ENCODE peak calls at places on chromosomes 1 and 21, in seven cellular contexts. One of them, this sample, is unnamed.

GRCh38 chr1:91623020-91623419 is 122.4 kb downstream of the CDC7 start:
- DNase-seq in NCI-H345: no peak
- DNase-seq in activated CD8-positive, alpha-beta memory T cell treated with anti-CD3 and anti-CD28 coated beads, Interleukin-2, amount 50 U/mL, for 48 hours: no peak
- DNase-seq in coronary artery: no peak
- DNase-seq in neural crest cell: no peak
- DNase-seq in pancreas: no peak
- DNase-seq in amygdala: no peak
- DNase-seq in this sample: no peak

GRCh38 chr1:241519308-241520079 is at the start of gene FH:
- DNase-seq in pancreas: peak; percentile 95
- DNase-seq in amygdala: peak; percentile 94
- DNase-seq in neural crest cell: peak; percentile 85
- DNase-seq in coronary artery: peak; percentile 98
- DNase-seq in activated CD8-positive, alpha-beta memory T cell treated with anti-CD3 and anti-CD28 coated beads, Interleukin-2, amount 50 U/mL, for 48 hours: peak; percentile 91
- DNase-seq in NCI-H345: peak; percentile 99
- DNase-seq in this sample: peak; percentile 98

GRCh38 chr1:150576794-150577556 is 2.4 kb downstream of the MCL1 start:
- DNase-seq in NCI-H345: no peak
- DNase-seq in activated CD8-positive, alpha-beta memory T cell treated with anti-CD3 and anti-CD28 coated beads, Interleukin-2, amount 50 U/mL, for 48 hours: no peak
- DNase-seq in pancreas: no peak
- DNase-seq in neural crest cell: no peak
- DNase-seq in amygdala: no peak
- DNase-seq in coronary artery: no peak
- DNase-seq in this sample: no peak

GRCh38 chr1:243933495-243933894 is 83.5 kb upstream of the AKT3 start:
- DNase-seq in coronary artery: no peak
- DNase-seq in NCI-H345: no peak
- DNase-seq in neural crest cell: no peak
- DNase-seq in activated CD8-positive, alpha-beta memory T cell treated with anti-CD3 and anti-CD28 coated beads, Interleukin-2, amount 50 U/mL, for 48 hours: no peak
- DNase-seq in amygdala: no peak
- DNase-seq in pancreas: no peak
- DNase-seq in this sample: no peak

GRCh38 chr1:114319480-114319879 is 165.8 kb upstream of the SYT6 start:
- DNase-seq in pancreas: no peak
- DNase-seq in coronary artery: no peak
- DNase-seq in activated CD8-positive, alpha-beta memory T cell treated with anti-CD3 and anti-CD28 coated beads, Interleukin-2, amount 50 U/mL, for 48 hours: no peak
- DNase-seq in NCI-H345: no peak
- DNase-seq in amygdala: no peak
- DNase-seq in neural crest cell: no peak
- DNase-seq in this sample: no peak

GRCh38 chr1:71046891-71047634 is 553 bp downstream of the PTGER3 start:
- DNase-seq in activated CD8-positive, alpha-beta memory T cell treated with anti-CD3 and anti-CD28 coated beads, Interleukin-2, amount 50 U/mL, for 48 hours: peak; percentile 61
- DNase-seq in neural crest cell: no peak
- DNase-seq in amygdala: no peak
- DNase-seq in NCI-H345: peak; percentile 38
- DNase-seq in pancreas: peak; percentile 80
- DNase-seq in coronary artery: no peak
- DNase-seq in this sample: no peak

GRCh38 chr1:202713110-202713509 is 2.9 kb upstream of the SYT2 start:
- DNase-seq in coronary artery: no peak
- DNase-seq in neural crest cell: no peak
- DNase-seq in activated CD8-positive, alpha-beta memory T cell treated with anti-CD3 and anti-CD28 coated beads, Interleukin-2, amount 50 U/mL, for 48 hours: no peak
- DNase-seq in pancreas: no peak
- DNase-seq in NCI-H345: peak; percentile 69
- DNase-seq in amygdala: no peak
- DNase-seq in this sample: no peak

GRCh38 chr1:61424382-61424781 is 300.6 kb downstream of the TM2D1 start:
- DNase-seq in pancreas: no peak
- DNase-seq in coronary artery: no peak
- DNase-seq in amygdala: no peak
- DNase-seq in activated CD8-positive, alpha-beta memory T cell treated with anti-CD3 and anti-CD28 coated beads, Interleukin-2, amount 50 U/mL, for 48 hours: no peak
- DNase-seq in NCI-H345: no peak
- DNase-seq in neural crest cell: no peak
- DNase-seq in this sample: no peak

GRCh38 chr1:33338495-33339211 is 17.8 kb upstream of the A3GALT2 start:
- DNase-seq in amygdala: no peak
- DNase-seq in NCI-H345: no peak
- DNase-seq in pancreas: no peak
- DNase-seq in neural crest cell: peak; percentile 27
- DNase-seq in coronary artery: peak; percentile 93
- DNase-seq in activated CD8-positive, alpha-beta memory T cell treated with anti-CD3 and anti-CD28 coated beads, Interleukin-2, amount 50 U/mL, for 48 hours: no peak
- DNase-seq in this sample: no peak

GRCh38 chr1:5448486-5448885 is 543.7 kb downstream of the NPHP4 start:
- DNase-seq in amygdala: no peak
- DNase-seq in pancreas: no peak
- DNase-seq in neural crest cell: no peak
- DNase-seq in coronary artery: no peak
- DNase-seq in activated CD8-positive, alpha-beta memory T cell treated with anti-CD3 and anti-CD28 coated beads, Interleukin-2, amount 50 U/mL, for 48 hours: peak; percentile 59
- DNase-seq in NCI-H345: peak; percentile 33
- DNase-seq in this sample: no peak

GRCh38 chr21:20215959-20216358 is 782.2 kb upstream of the NCAM2 start:
- DNase-seq in NCI-H345: no peak
- DNase-seq in amygdala: no peak
- DNase-seq in activated CD8-positive, alpha-beta memory T cell treated with anti-CD3 and anti-CD28 coated beads, Interleukin-2, amount 50 U/mL, for 48 hours: no peak
- DNase-seq in pancreas: no peak
- DNase-seq in neural crest cell: no peak
- DNase-seq in coronary artery: no peak
- DNase-seq in this sample: no peak

GRCh38 chr21:17931080-17931479 is 111.9 kb upstream of the C21orf91 start:
- DNase-seq in activated CD8-positive, alpha-beta memory T cell treated with anti-CD3 and anti-CD28 coated beads, Interleukin-2, amount 50 U/mL, for 48 hours: no peak
- DNase-seq in neural crest cell: no peak
- DNase-seq in coronary artery: no peak
- DNase-seq in NCI-H345: no peak
- DNase-seq in amygdala: no peak
- DNase-seq in pancreas: no peak
- DNase-seq in this sample: no peak

GRCh38 chr1:241934181-241934815 is 23.3 kb upstream of the BECN2 start:
- DNase-seq in amygdala: no peak
- DNase-seq in neural crest cell: peak; percentile 36
- DNase-seq in NCI-H345: no peak
- DNase-seq in pancreas: no peak
- DNase-seq in coronary artery: peak; percentile 46
- DNase-seq in activated CD8-positive, alpha-beta memory T cell treated with anti-CD3 and anti-CD28 coated beads, Interleukin-2, amount 50 U/mL, for 48 hours: no peak
- DNase-seq in this sample: no peak

GRCh38 chr21:33011462-33011861 is 14.3 kb upstream of the OLIG2 start:
- DNase-seq in coronary artery: peak; percentile 29
- DNase-seq in NCI-H345: no peak
- DNase-seq in pancreas: no peak
- DNase-seq in activated CD8-positive, alpha-beta memory T cell treated with anti-CD3 and anti-CD28 coated beads, Interleukin-2, amount 50 U/mL, for 48 hours: no peak
- DNase-seq in neural crest cell: no peak
- DNase-seq in amygdala: no peak
- DNase-seq in this sample: no peak

GRCh38 chr1:56477164-56478111 is 101.9 kb downstream of the PLPP3 start:
- DNase-seq in neural crest cell: peak; percentile 46
- DNase-seq in activated CD8-positive, alpha-beta memory T cell treated with anti-CD3 and anti-CD28 coated beads, Interleukin-2, amount 50 U/mL, for 48 hours: no peak
- DNase-seq in pancreas: peak; percentile 80
- DNase-seq in amygdala: no peak
- DNase-seq in coronary artery: peak; percentile 78
- DNase-seq in NCI-H345: no peak
- DNase-seq in this sample: no peak